ENCODE peak calls at places on chromosome 12, in four cellular contexts. Q, F, C and H are unnamed samples.

GRCh38 chr12:48296586-48297396 is 53.9 kb downstream of the ZNF641 start:
- DNase-seq in Q (peak), F (peak), C (peak), H (peak)

GRCh38 chr12:56998316-56998715 is 8.0 kb downstream of the ZBTB39 start:
- DNase-seq in C (no peak), F (no peak), Q (no peak), H (no peak)

GRCh38 chr12:51898937-51899336 is 8.4 kb upstream of the ACVRL1 start:
- DNase-seq in Q (no peak), C (no peak), F (peak), H (no peak)

GRCh38 chr12:25497021-25497420 is 56.1 kb downstream of the LMNTD1 start:
- DNase-seq in Q (peak), F (peak), C (peak), H (no peak)

GRCh38 chr12:24960222-24960855 is 11.4 kb upstream of the BCAT1 start:
- DNase-seq in Q (peak), F (no peak), C (peak), H (no peak)

GRCh38 chr12:108691995-108692808 is 39.1 kb downstream of the CORO1C start:
- DNase-seq in F (no peak), C (no peak), Q (no peak), H (peak)

GRCh38 chr12:108129017-108129812 is at the start of gene WSCD2:
- DNase-seq in C (peak), Q (no peak), F (no peak), H (peak)

GRCh38 chr12:22518067-22518719 is 26.1 kb downstream of the C2CD5 start:
- DNase-seq in Q (peak), C (peak), F (no peak), H (peak)

GRCh38 chr12:12901158-12901791 is 9.9 kb downstream of the GPRC5A start:
- DNase-seq in F (peak), C (peak), Q (peak), H (no peak)

GRCh38 chr12:9646794-9647622 is 22.5 kb upstream of the CLEC2D start:
- DNase-seq in F (no peak), C (no peak), Q (peak), H (no peak)

GRCh38 chr12:19882418-19882817 is 443.1 kb downstream of the AEBP2 start:
- DNase-seq in F (no peak), C (no peak), Q (peak), H (no peak)

GRCh38 chr12:126950266-126950665 is 1316.7 kb upstream of the TMEM132C start:
- DNase-seq in F (no peak), C (no peak), Q (no peak), H (no peak)

GRCh38 chr12:59432057-59432456 is 163.8 kb upstream of the SLC16A7 start:
- DNase-seq in C (no peak), F (no peak), Q (no peak), H (no peak)

GRCh38 chr12:108930155-108930554 is 50.3 kb downstream of the DAO start:
- DNase-seq in Q (no peak), C (no peak), F (no peak), H (no peak)

GRCh38 chr12:49041881-49042484 is 18.6 kb downstream of the KMT2D start:
- DNase-seq in C (no peak), F (no peak), Q (no peak), H (no peak)

GRCh38 chr12:25276199-25276937 is 25.6 kb upstream of the KRAS start:
- DNase-seq in C (peak), F (peak), Q (peak), H (peak)

GRCh38 chr12:117119592-117120198 is 20.5 kb upstream of the TESC start:
- DNase-seq in C (no peak), Q (no peak), F (no peak), H (no peak)

GRCh38 chr12:113208041-113208934 is 13.0 kb upstream of the TPCN1 start:
- DNase-seq in C (peak), Q (no peak), F (peak), H (no peak)

GRCh38 chr12:58608711-58609110 is 311.6 kb downstream of the LRIG3 start:
- DNase-seq in C (no peak), F (no peak), Q (peak), H (no peak)

GRCh38 chr12:53860426-53861223 is 78.0 kb upstream of the HOXC13 start:
- DNase-seq in C (no peak), F (no peak), Q (peak), H (no peak)

GRCh38 chr12:108424026-108424425 is 84.9 kb upstream of the CMKLR1 start:
- DNase-seq in F (no peak), Q (no peak), C (no peak), H (no peak)

GRCh38 chr12:131511391-131511802 is 199.5 kb upstream of the SFSWAP start:
- DNase-seq in F (no peak), C (peak), Q (no peak), H (no peak)

GRCh38 chr12:113365639-113366395 is 7.4 kb downstream of the PLBD2 start:
- DNase-seq in F (no peak), Q (no peak), C (no peak), H (no peak)

GRCh38 chr12:86148612-86149011 is 107.6 kb downstream of the MGAT4C start:
- DNase-seq in Q (peak), C (no peak), F (no peak), H (no peak)

GRCh38 chr12:65133879-65134278 is 12.8 kb upstream of the WIF1 start:
- DNase-seq in Q (no peak), F (no peak), C (no peak), H (no peak)

GRCh38 chr12:62933871-62934798 is 815 bp downstream of the PPM1H start:
- DNase-seq in Q (peak), C (peak), F (no peak), H (peak)

GRCh38 chr12:62676521-62677307 is 210.1 kb downstream of the MON2 start:
- DNase-seq in C (no peak), F (no peak), Q (no peak), H (no peak)

GRCh38 chr12:58602736-58603135 is 317.6 kb downstream of the LRIG3 start:
- DNase-seq in Q (no peak), C (no peak), F (no peak), H (no peak)

GRCh38 chr12:1740161-1740948 is 49.5 kb downstream of the ADIPOR2 start:
- DNase-seq in F (no peak), Q (no peak), C (no peak), H (no peak)

GRCh38 chr12:108561852-108562347 is 496 bp upstream of the ISCU start:
- DNase-seq in F (no peak), C (no peak), Q (no peak), H (no peak)

GRCh38 chr12:90618606-90619005 is 336.4 kb downstream of the CCER1 start:
- DNase-seq in C (no peak), F (no peak), Q (no peak), H (no peak)

GRCh38 chr12:108599541-108599940 is 1.7 kb upstream of the TMEM119 start:
- DNase-seq in C (no peak), F (no peak), Q (no peak), H (no peak)

GRCh38 chr12:39923364-39923763 is 182.5 kb downstream of the SLC2A13 start:
- DNase-seq in F (no peak), Q (no peak), C (no peak), H (no peak)

GRCh38 chr12:57764662-57765002 is 2.2 kb downstream of the CYP27B1 start:
- DNase-seq in F (no peak), C (no peak), Q (no peak), H (peak)

GRCh38 chr12:110354172-110354780 is 49.2 kb downstream of the ANAPC7 start:
- DNase-seq in Q (peak), F (no peak), C (peak), H (no peak)

GRCh38 chr12:116378002-116378401 is 100.5 kb upstream of the MED13L start:
- DNase-seq in Q (no peak), C (no peak), F (no peak), H (no peak)

GRCh38 chr12:20105938-20106337 is 262.4 kb upstream of the PDE3A start:
- DNase-seq in F (no peak), C (no peak), Q (no peak), H (no peak)

GRCh38 chr12:51744235-51744634 is 104.3 kb downstream of the FIGNL2 start:
- DNase-seq in F (no peak), Q (no peak), C (no peak), H (no peak)

GRCh38 chr12:52990206-52990605 is 16.1 kb upstream of the EIF4B start:
- DNase-seq in Q (no peak), C (no peak), F (no peak), H (no peak)

DNA sequence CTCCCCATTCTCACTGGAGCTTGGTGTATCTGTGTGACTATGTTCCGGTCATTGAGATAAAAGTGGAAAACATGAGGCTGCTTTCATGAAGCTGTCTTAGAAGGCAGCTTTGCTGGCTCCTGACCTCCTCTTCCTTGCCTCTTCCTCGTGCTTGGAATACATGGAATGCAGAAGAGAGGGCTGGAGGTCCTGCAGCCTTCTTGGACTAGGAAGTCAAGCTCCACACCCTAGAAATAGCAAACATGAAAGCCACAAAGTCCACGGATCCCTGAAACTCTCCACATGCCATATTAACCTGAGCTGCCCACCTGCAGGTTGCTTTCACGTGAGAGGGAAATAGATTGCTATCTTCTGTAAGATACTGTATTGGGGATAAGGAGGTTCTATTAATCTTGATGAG is 51.0 kb downstream of the FZD10 start:
- DNase-seq in Q (no peak), F (no peak), C (no peak), H (no peak)
- H3K4me3 ChIP-seq in Q (no peak), F (no peak), C (no peak), H (no peak)

GRCh38 chr12:42097971-42098370 is 46.7 kb downstream of the GXYLT1 start:
- DNase-seq in C (no peak), F (no peak), Q (peak), H (no peak)
- H3K4me3 ChIP-seq in C (no peak), F (no peak), Q (no peak), H (no peak)

DNA sequence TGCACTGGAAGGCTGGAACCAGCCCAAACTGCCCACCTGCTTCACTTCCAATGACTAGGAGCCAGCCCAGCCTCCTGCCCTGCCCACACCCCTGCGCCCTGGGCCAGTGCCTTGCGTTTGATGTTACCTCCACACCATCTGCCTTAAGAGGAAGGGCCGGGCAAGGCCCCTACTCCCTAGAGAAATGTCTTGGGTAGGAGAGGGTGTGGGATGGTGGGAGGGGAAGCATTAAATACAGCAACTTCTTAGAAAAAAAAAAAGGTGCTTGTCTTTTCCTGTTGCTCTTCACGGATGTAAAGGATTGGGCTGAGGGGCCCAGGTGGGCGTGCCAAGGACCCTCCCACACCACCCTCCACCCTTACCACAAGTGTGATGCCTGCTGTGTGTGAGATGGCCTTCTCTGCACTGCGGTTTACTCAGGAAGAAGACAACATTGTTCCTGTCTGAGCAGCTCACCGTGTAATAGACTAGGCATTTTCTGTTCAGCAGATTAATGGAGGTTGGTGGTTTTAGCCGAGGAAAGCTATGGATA is 99.9 kb downstream of the NINJ2 start:
- DNase-seq in Q (no peak), C (no peak), F (no peak), H (no peak)
- H3K4me3 ChIP-seq in Q (no peak), C (no peak), F (no peak), H (no peak)

GRCh38 chr12:105425263-105426174 is 95.0 kb downstream of the C12orf75 start:
- DNase-seq in F (no peak), Q (no peak), C (no peak), H (no peak)

GRCh38 chr12:105431537-105431936 is 101.0 kb downstream of the C12orf75 start:
- DNase-seq in C (no peak), Q (no peak), F (no peak), H (no peak)

GRCh38 chr12:105426766-105427165 is 96.3 kb downstream of the C12orf75 start:
- DNase-seq in C (no peak), F (no peak), Q (no peak), H (no peak)

GRCh38 chr12:105428793-105429192 is 98.3 kb downstream of the C12orf75 start:
- DNase-seq in Q (peak), F (no peak), C (no peak), H (no peak)

GRCh38 chr12:105427883-105428282 is 97.4 kb downstream of the C12orf75 start:
- DNase-seq in Q (no peak), C (peak), F (no peak), H (no peak)
- H3K4me3 ChIP-seq in Q (no peak), C (no peak), F (no peak), H (no peak)

GRCh38 chr12:4979737-4980136 is 63.9 kb upstream of the KCNA5 start:
- DNase-seq in F (no peak), C (no peak), Q (no peak), H (no peak)
- H3K4me3 ChIP-seq in F (no peak), C (no peak), Q (no peak), H (no peak)

DNA sequence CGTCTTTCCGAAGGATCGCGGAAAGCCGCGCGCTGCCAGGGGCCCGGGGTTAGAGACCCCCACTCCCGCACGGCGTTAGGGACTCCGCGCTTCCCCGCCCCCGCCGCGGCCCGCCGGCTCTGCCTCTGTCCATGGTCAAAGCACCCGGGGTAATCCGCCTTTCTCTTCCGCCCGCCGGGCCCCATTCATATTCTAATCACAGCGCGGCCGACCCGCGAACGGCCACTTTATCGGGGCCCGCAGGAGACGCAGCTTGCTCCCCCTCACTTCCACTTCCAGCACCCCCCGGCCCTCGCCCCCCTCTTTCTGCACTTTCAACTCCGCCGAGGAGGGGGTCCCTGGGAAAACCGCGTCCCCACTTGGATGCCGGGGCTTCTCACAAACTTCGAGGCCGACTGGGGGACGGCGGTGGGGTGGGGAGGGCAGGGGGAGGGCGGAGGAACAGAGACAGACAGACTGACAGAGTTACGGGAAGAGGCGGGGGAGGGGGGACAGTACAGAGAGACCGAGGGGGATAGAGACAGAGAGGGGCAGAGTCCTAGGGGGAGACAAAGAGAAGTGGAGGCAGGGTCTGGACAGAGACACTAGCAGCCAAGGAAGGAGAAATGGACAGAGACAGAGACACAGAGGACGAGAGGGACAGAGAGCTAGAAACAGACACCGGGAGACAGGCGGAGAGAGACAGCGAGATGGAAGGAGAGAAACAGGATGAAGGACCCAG is 1.1 kb upstream of the RFX4 start:
- DNase-seq in Q (no peak), C (no peak), F (no peak), H (peak)
- H3K4me3 ChIP-seq in Q (no peak), C (no peak), F (no peak), H (no peak)

GRCh38 chr12:565589-566105 is 97.6 kb downstream of the NINJ2 start:
- DNase-seq in Q (no peak), F (no peak), C (no peak), H (no peak)
- H3K4me3 ChIP-seq in Q (no peak), F (no peak), C (no peak), H (no peak)

DNA sequence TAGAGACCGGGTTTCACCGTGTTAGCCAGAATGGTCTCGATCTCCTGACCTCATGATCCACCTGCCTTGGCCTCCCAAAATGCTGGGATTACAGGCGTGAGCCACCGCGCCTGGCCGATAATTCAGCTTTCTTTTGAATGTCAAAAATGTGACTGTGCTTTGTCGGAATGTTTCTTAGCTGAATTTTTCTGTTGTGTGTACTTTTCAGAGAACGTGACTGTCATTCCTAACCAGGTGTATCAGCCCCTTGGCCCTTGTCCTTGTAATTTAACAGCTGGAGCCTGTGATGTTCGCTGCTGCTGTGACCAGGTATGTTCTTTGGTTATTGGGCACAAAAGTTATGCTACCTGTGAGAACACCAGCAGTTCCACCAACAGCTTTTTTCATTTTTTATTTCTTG is 8.1 kb downstream of the TCTN2 start:
- DNase-seq in Q (no peak), F (no peak), C (no peak), H (no peak)
- H3K4me3 ChIP-seq in Q (no peak), F (no peak), C (no peak), H (no peak)